ENCODE peak calls at places on chromosome 21, in seven cellular contexts. U is H9, Y is IMR-90, R is neuronal stem cell, O is mesendoderm, F is H1, D is trophoblast cell. M is an unnamed sample.

GRCh38 chr21:41032536-41032935 is 135.4 kb upstream of the BACE2 start:
- DNase-seq in F (no peak), D (peak; percentile 65), Y (no peak), U (no peak), R (no peak), O (no peak), M (no peak)

GRCh38 chr21:16419188-16419874 is 689.5 kb downstream of the USP25 start:
- DNase-seq in F (no peak), O (peak; percentile 2), R (no peak), Y (peak; percentile 57), U (no peak), D (no peak), M (no peak)

GRCh38 chr21:43880111-43880985 is 15.3 kb downstream of the AGPAT3 start:
- DNase-seq in D (no peak), F (no peak), R (no peak), U (no peak), O (no peak), Y (peak; percentile 18), M (peak; percentile 26)

GRCh38 chr21:28705616-28706015 is 287.1 kb downstream of the LTN1 start:
- DNase-seq in O (peak; percentile 37), R (no peak), Y (peak; percentile 33), D (peak; percentile 51), U (no peak), F (no peak), M (peak; percentile 6)

GRCh38 chr21:16085436-16085835 is 355.7 kb downstream of the USP25 start:
- DNase-seq in F (no peak), R (no peak), O (no peak), D (no peak), U (no peak), Y (peak; percentile 39), M (no peak)

GRCh38 chr21:32184485-32184884 is 94.4 kb downstream of the MIS18A start:
- DNase-seq in U (peak; percentile 35), F (no peak), O (peak; percentile 86), R (no peak), Y (no peak), D (no peak), M (no peak)

GRCh38 chr21:44300262-44300959 is 558 bp downstream of the PFKL start:
- DNase-seq in Y (peak; percentile 19), F (no peak), O (peak; percentile 42), D (peak; percentile 77), U (no peak), R (no peak), M (peak; percentile 63)

GRCh38 chr21:17250651-17251294 is 262.1 kb upstream of the CXADR start:
- DNase-seq in O (no peak), U (no peak), D (no peak), Y (no peak), F (no peak), R (no peak), M (no peak)

GRCh38 chr21:43696214-43696613 is 22.7 kb upstream of the PDXK start:
- DNase-seq in U (no peak), F (no peak), O (no peak), Y (no peak), D (no peak), R (no peak), M (no peak)

GRCh38 chr21:36282568-36283230 is 37.3 kb upstream of the MORC3 start:
- DNase-seq in R (no peak), Y (peak; percentile 10), U (no peak), F (no peak), D (no peak), O (no peak), M (no peak)
- H2BK120ac ChIP-seq in R (no peak overlapping the region), Y (no peak overlapping the region), U (peak overlapping the region; percentile 9), F (no peak overlapping the region), D (no peak overlapping the region), O (no peak overlapping the region), M (no peak overlapping the region)

GRCh38 chr21:26637346-26637745 is 64.3 kb upstream of the CYYR1 start:
- DNase-seq in D (no peak), F (no peak), Y (no peak), R (no peak), O (no peak), U (no peak), M (peak; percentile 12)

DNA sequence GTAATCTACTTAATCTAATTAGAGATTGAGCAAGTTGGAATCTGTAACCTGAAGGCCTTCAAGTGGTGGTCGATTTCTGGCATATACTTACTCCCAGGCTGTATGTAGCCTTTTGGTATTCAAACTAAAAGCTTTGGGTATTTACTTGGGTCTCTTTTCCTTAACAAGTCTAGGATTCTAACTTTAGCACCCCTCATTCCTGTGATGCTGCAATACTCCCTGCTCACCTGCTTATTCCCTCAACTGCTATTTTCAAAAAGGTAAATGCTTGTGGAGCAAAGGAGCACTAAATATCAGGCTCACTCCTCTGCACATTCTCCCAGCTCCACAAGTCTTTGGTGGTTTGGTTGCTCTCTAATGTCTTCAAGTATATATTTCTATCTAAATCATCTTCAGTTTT is 68.0 kb upstream of the CYYR1 start:
- DNase-seq in O (no peak), U (no peak), R (no peak), Y (no peak), F (no peak), D (no peak), M (no peak)
- H2AK5ac ChIP-seq in O (no peak overlapping the region), U (no peak overlapping the region), R (no peak overlapping the region), Y (no peak overlapping the region), F (no peak overlapping the region), D (no peak overlapping the region), M (no peak overlapping the region)

GRCh38 chr21:30083120-30083945 is 83.3 kb downstream of the CLDN17 start:
- DNase-seq in Y (no peak), D (peak; percentile 36), U (peak; percentile 77), R (no peak), O (peak; percentile 82), F (no peak), M (no peak)
- H3K9ac ChIP-seq in Y (no peak overlapping the region), D (no peak overlapping the region), U (no peak overlapping the region), R (no peak overlapping the region), O (no peak overlapping the region), F (no peak overlapping the region), M (no peak overlapping the region)

DNA sequence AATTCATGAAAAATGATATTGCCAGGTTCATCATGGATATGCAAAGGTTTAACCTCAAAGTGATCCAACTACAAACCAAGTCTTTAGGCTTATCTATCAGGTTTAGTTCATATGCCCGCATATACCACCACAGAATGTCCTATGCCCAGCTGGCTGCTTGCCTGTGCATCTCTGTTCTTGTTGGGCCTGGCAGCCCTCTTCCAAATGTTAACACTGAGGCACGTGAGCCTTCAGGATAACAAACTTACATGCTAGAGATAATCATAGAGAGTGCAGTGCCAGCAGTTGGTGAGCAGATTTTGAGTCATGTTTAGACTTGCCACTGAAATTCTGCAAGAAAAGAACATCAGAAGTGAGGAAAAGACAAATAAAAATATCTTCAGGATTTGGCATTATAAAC is 607.9 kb upstream of the TMPRSS15 start:
- DNase-seq in U (no peak), F (no peak), D (no peak), Y (no peak), R (no peak), O (no peak), M (no peak)
- H2BK120ac ChIP-seq in U (no peak overlapping the region), F (no peak overlapping the region), D (no peak overlapping the region), Y (no peak overlapping the region), R (no peak overlapping the region), O (no peak overlapping the region), M (no peak overlapping the region)

DNA sequence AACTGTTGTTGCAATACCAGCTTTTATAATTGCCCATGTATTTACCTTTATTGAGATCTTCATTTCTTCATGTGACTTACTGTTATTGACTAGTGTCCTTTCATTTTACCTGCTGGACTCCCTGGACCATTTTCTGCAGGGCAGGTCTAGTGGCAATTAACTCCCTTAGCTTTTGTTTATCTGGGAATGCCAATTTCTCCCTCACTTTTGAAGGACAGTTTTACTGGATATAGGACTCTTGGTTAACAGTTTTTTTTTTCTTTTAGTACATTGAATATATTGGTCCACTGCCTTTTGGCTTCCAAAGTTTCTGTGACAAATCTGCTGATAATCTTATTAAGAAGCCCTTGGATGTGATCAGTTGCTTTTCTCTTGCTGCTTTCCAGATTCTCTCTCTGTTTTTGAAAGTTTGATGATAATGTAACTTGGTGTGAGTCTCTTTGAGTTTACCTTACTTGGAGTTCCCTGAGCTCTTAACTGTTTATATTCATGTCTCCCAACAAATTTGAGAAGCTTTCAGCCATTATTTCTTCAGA is 56.9 kb downstream of the COL18A1 start:
- DNase-seq in U (no peak), Y (no peak), F (no peak), D (no peak), O (no peak), R (no peak), M (no peak)
- H2AK5ac ChIP-seq in U (no peak overlapping the region), Y (no peak overlapping the region), F (no peak overlapping the region), D (no peak overlapping the region), O (no peak overlapping the region), R (no peak overlapping the region), M (no peak overlapping the region)

GRCh38 chr21:42587036-42587435 is 66.4 kb upstream of the PDE9A start:
- DNase-seq in Y (no peak), R (no peak), D (no peak), U (no peak), F (no peak), O (no peak), M (no peak)
- H3K9ac ChIP-seq in Y (no peak overlapping the region), R (no peak overlapping the region), D (no peak overlapping the region), U (no peak overlapping the region), F (no peak overlapping the region), O (no peak overlapping the region), M (no peak overlapping the region)

M was measured in mesenchymal stem cell.